ENCODE peak calls at places on chromosomes 16 and 17, in five cellular contexts. One of them, this sample, is unnamed.

GRCh38 chr16:10039220-10040096 is 142.8 kb downstream of the GRIN2A start:
- DNase-seq in effector CD8-positive, alpha-beta T cell: no peak
- DNase-seq in central memory CD4-positive, alpha-beta T cell: no peak
- DNase-seq in NCI-H2029: no peak
- DNase-seq in stimulated activated CD8-positive, alpha-beta memory T cell treated with anti-CD3 and anti-CD28 coated beads, Interleukin-4, amount 100 ng/mL, for 24 hours: no peak
- DNase-seq in this sample: no peak

GRCh38 chr17:79047291-79047920 is 23.4 kb downstream of the C1QTNF1 start:
- DNase-seq in effector CD8-positive, alpha-beta T cell: no peak
- DNase-seq in central memory CD4-positive, alpha-beta T cell: no peak
- DNase-seq in NCI-H2029: no peak
- DNase-seq in stimulated activated CD8-positive, alpha-beta memory T cell treated with anti-CD3 and anti-CD28 coated beads, Interleukin-4, amount 100 ng/mL, for 24 hours: no peak
- DNase-seq in this sample: no peak

GRCh38 chr17:44345497-44346026 is 460 bp downstream of the GRN start:
- DNase-seq in effector CD8-positive, alpha-beta T cell: peak; percentile 23
- DNase-seq in central memory CD4-positive, alpha-beta T cell: peak; percentile 28
- DNase-seq in NCI-H2029: no peak
- DNase-seq in stimulated activated CD8-positive, alpha-beta memory T cell treated with anti-CD3 and anti-CD28 coated beads, Interleukin-4, amount 100 ng/mL, for 24 hours: no peak
- DNase-seq in this sample: no peak

GRCh38 chr16:56353054-56353921 is 72.1 kb downstream of the AMFR start:
- DNase-seq in effector CD8-positive, alpha-beta T cell: no peak
- DNase-seq in central memory CD4-positive, alpha-beta T cell: no peak
- DNase-seq in NCI-H2029: no peak
- DNase-seq in stimulated activated CD8-positive, alpha-beta memory T cell treated with anti-CD3 and anti-CD28 coated beads, Interleukin-4, amount 100 ng/mL, for 24 hours: no peak
- DNase-seq in this sample: peak; percentile 16

GRCh38 chr17:19329136-19329535 is 33.4 kb downstream of the B9D1 start:
- DNase-seq in effector CD8-positive, alpha-beta T cell: no peak
- DNase-seq in central memory CD4-positive, alpha-beta T cell: no peak
- DNase-seq in NCI-H2029: no peak
- DNase-seq in stimulated activated CD8-positive, alpha-beta memory T cell treated with anti-CD3 and anti-CD28 coated beads, Interleukin-4, amount 100 ng/mL, for 24 hours: no peak
- DNase-seq in this sample: no peak

GRCh38 chr17:21003007-21003621 is 39.7 kb downstream of the USP22 start:
- DNase-seq in effector CD8-positive, alpha-beta T cell: no peak
- DNase-seq in central memory CD4-positive, alpha-beta T cell: no peak
- DNase-seq in NCI-H2029: no peak
- DNase-seq in stimulated activated CD8-positive, alpha-beta memory T cell treated with anti-CD3 and anti-CD28 coated beads, Interleukin-4, amount 100 ng/mL, for 24 hours: no peak
- DNase-seq in this sample: no peak

GRCh38 chr16:9092282-9092962 is 978 bp downstream of the HAPSTR1 start:
- DNase-seq in effector CD8-positive, alpha-beta T cell: peak; percentile 62
- DNase-seq in central memory CD4-positive, alpha-beta T cell: peak; percentile 63
- DNase-seq in NCI-H2029: no peak
- DNase-seq in stimulated activated CD8-positive, alpha-beta memory T cell treated with anti-CD3 and anti-CD28 coated beads, Interleukin-4, amount 100 ng/mL, for 24 hours: peak; percentile 40
- DNase-seq in this sample: peak; percentile 64

GRCh38 chr17:79777844-79778503 is at the start of gene CBX2:
- DNase-seq in effector CD8-positive, alpha-beta T cell: peak; percentile 71
- DNase-seq in central memory CD4-positive, alpha-beta T cell: peak; percentile 74
- DNase-seq in NCI-H2029: peak; percentile 30
- DNase-seq in stimulated activated CD8-positive, alpha-beta memory T cell treated with anti-CD3 and anti-CD28 coated beads, Interleukin-4, amount 100 ng/mL, for 24 hours: peak; percentile 75
- DNase-seq in this sample: peak; percentile 88

GRCh38 chr17:7323731-7324437 is 5.3 kb downstream of the NEURL4 start:
- DNase-seq in effector CD8-positive, alpha-beta T cell: peak; percentile 52
- DNase-seq in central memory CD4-positive, alpha-beta T cell: peak; percentile 55
- DNase-seq in NCI-H2029: no peak
- DNase-seq in stimulated activated CD8-positive, alpha-beta memory T cell treated with anti-CD3 and anti-CD28 coated beads, Interleukin-4, amount 100 ng/mL, for 24 hours: peak; percentile 57
- DNase-seq in this sample: peak; percentile 73

GRCh38 chr17:61702450-61702849 is 111.4 kb upstream of the NACA2 start:
- DNase-seq in effector CD8-positive, alpha-beta T cell: no peak
- DNase-seq in central memory CD4-positive, alpha-beta T cell: no peak
- DNase-seq in NCI-H2029: no peak
- DNase-seq in stimulated activated CD8-positive, alpha-beta memory T cell treated with anti-CD3 and anti-CD28 coated beads, Interleukin-4, amount 100 ng/mL, for 24 hours: no peak
- DNase-seq in this sample: no peak

GRCh38 chr17:82314012-82314720 is 3.2 kb downstream of the CD7 start:
- DNase-seq in effector CD8-positive, alpha-beta T cell: no peak
- DNase-seq in central memory CD4-positive, alpha-beta T cell: no peak
- DNase-seq in NCI-H2029: no peak
- DNase-seq in stimulated activated CD8-positive, alpha-beta memory T cell treated with anti-CD3 and anti-CD28 coated beads, Interleukin-4, amount 100 ng/mL, for 24 hours: no peak
- DNase-seq in this sample: no peak